ENCODE peak calls at places on chromosomes 13 and 19, in eight cellular contexts. One of them, this sample, is unnamed.

GRCh38 chr13:30039506-30039905 is 189.1 kb upstream of the UBL3 start:
- DNase-seq in ascending aorta: no peak
- DNase-seq in AG10803: no peak
- DNase-seq in GM23338: no peak
- DNase-seq in AG09309: no peak
- DNase-seq in AG04450: no peak
- DNase-seq in epithelial cell of esophagus: no peak
- DNase-seq in fibroblast of mammary gland: no peak
- DNase-seq in this sample: no peak

GRCh38 chr13:95874286-95874685 is 178.9 kb downstream of the UGGT2 start:
- DNase-seq in ascending aorta: no peak
- DNase-seq in AG10803: no peak
- DNase-seq in GM23338: no peak
- DNase-seq in AG09309: no peak
- DNase-seq in AG04450: no peak
- DNase-seq in epithelial cell of esophagus: peak
- DNase-seq in fibroblast of mammary gland: no peak
- DNase-seq in this sample: no peak

GRCh38 chr19:49589391-49589790 is 1.6 kb upstream of the PRR12 start:
- DNase-seq in ascending aorta: no peak
- DNase-seq in AG10803: no peak
- DNase-seq in GM23338: no peak
- DNase-seq in AG09309: no peak
- DNase-seq in AG04450: no peak
- DNase-seq in epithelial cell of esophagus: no peak
- DNase-seq in fibroblast of mammary gland: no peak
- DNase-seq in this sample: peak

GRCh38 chr13:64078025-64078424 is 2662.4 kb upstream of the PCDH20 start:
- DNase-seq in ascending aorta: no peak
- DNase-seq in AG10803: no peak
- DNase-seq in GM23338: no peak
- DNase-seq in AG09309: no peak
- DNase-seq in AG04450: no peak
- DNase-seq in epithelial cell of esophagus: no peak
- DNase-seq in fibroblast of mammary gland: no peak
- DNase-seq in this sample: no peak

GRCh38 chr19:50562996-50563395 is 5.2 kb downstream of the LRRC4B start:
- DNase-seq in ascending aorta: no peak
- DNase-seq in AG10803: no peak
- DNase-seq in GM23338: no peak
- DNase-seq in AG09309: no peak
- DNase-seq in AG04450: no peak
- DNase-seq in epithelial cell of esophagus: no peak
- DNase-seq in fibroblast of mammary gland: no peak
- DNase-seq in this sample: no peak

GRCh38 chr13:20703785-20704458 is 423 bp downstream of the IL17D start:
- DNase-seq in ascending aorta: peak
- DNase-seq in AG10803: peak
- DNase-seq in GM23338: peak
- DNase-seq in AG09309: no peak
- DNase-seq in AG04450: peak
- DNase-seq in epithelial cell of esophagus: peak
- DNase-seq in fibroblast of mammary gland: peak
- DNase-seq in this sample: peak

GRCh38 chr19:11418518-11419506 is at the start of gene RGL3:
- DNase-seq in ascending aorta: peak
- DNase-seq in AG10803: no peak
- DNase-seq in GM23338: peak
- DNase-seq in AG09309: no peak
- DNase-seq in AG04450: no peak
- DNase-seq in epithelial cell of esophagus: no peak
- DNase-seq in fibroblast of mammary gland: no peak
- DNase-seq in this sample: no peak

GRCh38 chr19:31334849-31335624 is 14.2 kb downstream of the TSHZ3 start:
- DNase-seq in ascending aorta: peak
- DNase-seq in AG10803: no peak
- DNase-seq in GM23338: no peak
- DNase-seq in AG09309: no peak
- DNase-seq in AG04450: no peak
- DNase-seq in epithelial cell of esophagus: peak
- DNase-seq in fibroblast of mammary gland: peak
- DNase-seq in this sample: peak

GRCh38 chr13:49667773-49668172 is 23.5 kb downstream of the EBPL start:
- DNase-seq in ascending aorta: no peak
- DNase-seq in AG10803: peak
- DNase-seq in GM23338: no peak
- DNase-seq in AG09309: no peak
- DNase-seq in AG04450: no peak
- DNase-seq in epithelial cell of esophagus: no peak
- DNase-seq in fibroblast of mammary gland: peak
- DNase-seq in this sample: peak

GRCh38 chr13:49641810-49642291 is 13.5 kb downstream of the ARL11 start:
- DNase-seq in ascending aorta: peak
- DNase-seq in AG10803: peak
- DNase-seq in GM23338: no peak
- DNase-seq in AG09309: peak
- DNase-seq in AG04450: peak
- DNase-seq in epithelial cell of esophagus: peak
- DNase-seq in fibroblast of mammary gland: peak
- DNase-seq in this sample: peak

GRCh38 chr19:47373246-47374240 is 24.4 kb downstream of the DHX34 start:
- DNase-seq in ascending aorta: no peak
- DNase-seq in AG10803: no peak
- DNase-seq in GM23338: no peak
- DNase-seq in AG09309: no peak
- DNase-seq in AG04450: no peak
- DNase-seq in epithelial cell of esophagus: no peak
- DNase-seq in fibroblast of mammary gland: no peak
- DNase-seq in this sample: no peak

GRCh38 chr13:94343243-94343585 is 136.3 kb downstream of the DCT start:
- DNase-seq in ascending aorta: peak
- DNase-seq in AG10803: no peak
- DNase-seq in GM23338: no peak
- DNase-seq in AG09309: no peak
- DNase-seq in AG04450: no peak
- DNase-seq in epithelial cell of esophagus: no peak
- DNase-seq in fibroblast of mammary gland: peak
- DNase-seq in this sample: peak

GRCh38 chr13:26041476-26041875 is 10.3 kb downstream of the SHISA2 start:
- DNase-seq in ascending aorta: no peak
- DNase-seq in AG10803: no peak
- DNase-seq in GM23338: no peak
- DNase-seq in AG09309: no peak
- DNase-seq in AG04450: no peak
- DNase-seq in epithelial cell of esophagus: no peak
- DNase-seq in fibroblast of mammary gland: no peak
- DNase-seq in this sample: no peak

DNA sequence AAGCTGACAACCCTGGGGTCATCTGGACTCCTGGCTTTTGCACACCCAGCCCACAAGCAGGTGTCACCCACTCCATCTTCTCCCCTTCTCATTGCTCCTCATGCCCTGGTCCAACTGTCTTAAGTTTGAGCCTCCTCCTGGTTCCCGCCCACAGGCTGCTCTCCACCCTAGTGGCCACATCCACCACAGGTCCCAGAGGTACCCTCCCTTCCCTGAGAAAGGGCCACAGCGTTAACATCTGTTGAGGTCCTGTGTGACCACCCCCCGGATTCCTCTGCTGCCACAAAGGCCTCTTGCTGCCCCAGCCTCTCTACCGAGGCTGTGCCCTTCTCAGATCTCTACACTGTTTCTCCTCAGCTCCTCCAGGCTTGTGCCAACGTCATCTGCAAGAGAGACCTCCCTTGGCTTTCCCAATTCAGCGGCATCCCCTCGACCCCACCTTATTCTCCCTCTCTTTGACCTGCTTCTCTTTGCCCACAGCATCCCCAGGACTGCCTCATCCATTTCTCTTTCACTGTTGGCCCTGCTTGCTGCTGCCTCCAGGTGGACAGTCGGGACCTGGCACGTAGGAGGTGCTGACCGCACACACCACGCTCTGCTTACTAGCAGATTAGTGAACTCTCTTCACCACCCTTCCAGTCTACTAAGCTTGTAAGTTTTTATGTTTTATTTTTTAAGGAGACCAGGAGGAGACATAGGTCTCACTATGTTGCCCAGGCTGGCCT is 33.3 kb downstream of the SUGP2 start:
- DNase-seq in ascending aorta: no peak
- DNase-seq in AG10803: peak
- DNase-seq in GM23338: peak
- DNase-seq in AG09309: no peak
- DNase-seq in AG04450: no peak
- DNase-seq in epithelial cell of esophagus: peak
- DNase-seq in fibroblast of mammary gland: peak
- DNase-seq in this sample: peak
- TF ChIP-seq CTCF in ascending aorta: no peak
- TF ChIP-seq CTCF in AG10803: peak
- TF ChIP-seq CTCF in GM23338: peak
- TF ChIP-seq CTCF in AG09309: peak
- TF ChIP-seq CTCF in AG04450: peak
- TF ChIP-seq CTCF in epithelial cell of esophagus: peak
- TF ChIP-seq CTCF in fibroblast of mammary gland: peak
- TF ChIP-seq CTCF in this sample: peak

GRCh38 chr19:55657004-55657747 is 2.3 kb downstream of the U2AF2 start:
- DNase-seq in ascending aorta: no peak
- DNase-seq in AG10803: no peak
- DNase-seq in GM23338: no peak
- DNase-seq in AG09309: no peak
- DNase-seq in AG04450: no peak
- DNase-seq in epithelial cell of esophagus: peak
- DNase-seq in fibroblast of mammary gland: peak
- DNase-seq in this sample: no peak
- H3K4me3 ChIP-seq in ascending aorta: peak
- H3K4me3 ChIP-seq in AG10803: peak
- H3K4me3 ChIP-seq in GM23338: peak
- H3K4me3 ChIP-seq in AG09309: peak
- H3K4me3 ChIP-seq in AG04450: peak
- H3K4me3 ChIP-seq in epithelial cell of esophagus: peak
- H3K4me3 ChIP-seq in fibroblast of mammary gland: peak
- H3K4me3 ChIP-seq in this sample: peak

GRCh38 chr19:2081873-2082810 is 14.0 kb downstream of the MOB3A start:
- DNase-seq in ascending aorta: no peak
- DNase-seq in AG10803: no peak
- DNase-seq in GM23338: no peak
- DNase-seq in AG09309: no peak
- DNase-seq in AG04450: no peak
- DNase-seq in epithelial cell of esophagus: no peak
- DNase-seq in fibroblast of mammary gland: no peak
- DNase-seq in this sample: no peak
- TF ChIP-seq CTCF in ascending aorta: no peak
- TF ChIP-seq CTCF in AG10803: no peak
- TF ChIP-seq CTCF in GM23338: no peak
- TF ChIP-seq CTCF in AG09309: no peak
- TF ChIP-seq CTCF in AG04450: no peak
- TF ChIP-seq CTCF in epithelial cell of esophagus: no peak
- TF ChIP-seq CTCF in fibroblast of mammary gland: no peak
- TF ChIP-seq CTCF in this sample: no peak

DNA sequence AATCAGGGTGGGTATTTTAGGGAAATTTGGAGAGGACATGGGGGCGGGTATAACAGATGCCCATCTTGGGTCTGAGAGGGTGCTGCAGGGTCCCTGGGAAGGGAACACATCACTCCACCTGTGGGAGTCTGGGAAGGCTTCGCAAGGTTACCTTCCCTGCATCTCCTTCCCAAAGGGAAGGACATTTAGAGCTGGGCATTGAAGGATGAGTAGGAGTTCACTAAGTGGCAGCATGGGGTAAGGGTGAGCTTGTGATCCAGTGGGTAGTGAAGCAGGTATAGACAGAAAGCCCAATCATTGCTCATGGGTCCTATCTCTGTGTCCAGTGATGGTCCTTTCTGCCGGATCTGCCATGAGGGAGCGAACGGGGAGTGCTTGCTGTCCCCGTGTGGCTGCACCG is 13.2 kb downstream of the MARCHF2 start:
- DNase-seq in ascending aorta: no peak
- DNase-seq in AG10803: no peak
- DNase-seq in GM23338: no peak
- DNase-seq in AG09309: no peak
- DNase-seq in AG04450: no peak
- DNase-seq in epithelial cell of esophagus: no peak
- DNase-seq in fibroblast of mammary gland: no peak
- DNase-seq in this sample: no peak
- H3K4me3 ChIP-seq in ascending aorta: no peak
- H3K4me3 ChIP-seq in AG10803: no peak
- H3K4me3 ChIP-seq in GM23338: no peak
- H3K4me3 ChIP-seq in AG09309: no peak
- H3K4me3 ChIP-seq in AG04450: no peak
- H3K4me3 ChIP-seq in epithelial cell of esophagus: no peak
- H3K4me3 ChIP-seq in fibroblast of mammary gland: no peak
- H3K4me3 ChIP-seq in this sample: no peak

GRCh38 chr13:71677114-71677513 is 189.9 kb downstream of the DACH1 start:
- DNase-seq in ascending aorta: no peak
- DNase-seq in AG10803: no peak
- DNase-seq in GM23338: no peak
- DNase-seq in AG09309: no peak
- DNase-seq in AG04450: no peak
- DNase-seq in epithelial cell of esophagus: no peak
- DNase-seq in fibroblast of mammary gland: no peak
- DNase-seq in this sample: no peak

GRCh38 chr13:71674776-71675352 is 192.1 kb downstream of the DACH1 start:
- DNase-seq in ascending aorta: no peak
- DNase-seq in AG10803: no peak
- DNase-seq in GM23338: peak
- DNase-seq in AG09309: no peak
- DNase-seq in AG04450: no peak
- DNase-seq in epithelial cell of esophagus: no peak
- DNase-seq in fibroblast of mammary gland: no peak
- DNase-seq in this sample: no peak

GRCh38 chr13:71672527-71672926 is 194.5 kb downstream of the DACH1 start:
- DNase-seq in ascending aorta: no peak
- DNase-seq in AG10803: no peak
- DNase-seq in GM23338: peak
- DNase-seq in AG09309: no peak
- DNase-seq in AG04450: no peak
- DNase-seq in epithelial cell of esophagus: no peak
- DNase-seq in fibroblast of mammary gland: no peak
- DNase-seq in this sample: peak
- TF ChIP-seq CTCF in ascending aorta: no peak
- TF ChIP-seq CTCF in AG10803: no peak
- TF ChIP-seq CTCF in GM23338: peak
- TF ChIP-seq CTCF in AG09309: no peak
- TF ChIP-seq CTCF in AG04450: peak
- TF ChIP-seq CTCF in epithelial cell of esophagus: no peak
- TF ChIP-seq CTCF in fibroblast of mammary gland: no peak
- TF ChIP-seq CTCF in this sample: peak

GRCh38 chr19:55216461-55217198 is 7.3 kb upstream of the PTPRH start:
- DNase-seq in ascending aorta: peak
- DNase-seq in AG10803: peak
- DNase-seq in GM23338: peak
- DNase-seq in AG09309: peak
- DNase-seq in AG04450: peak
- DNase-seq in epithelial cell of esophagus: peak
- DNase-seq in fibroblast of mammary gland: peak
- DNase-seq in this sample: peak
- H3K4me3 ChIP-seq in ascending aorta: peak
- H3K4me3 ChIP-seq in AG10803: peak
- H3K4me3 ChIP-seq in GM23338: peak
- H3K4me3 ChIP-seq in AG09309: peak
- H3K4me3 ChIP-seq in AG04450: peak
- H3K4me3 ChIP-seq in epithelial cell of esophagus: peak
- H3K4me3 ChIP-seq in fibroblast of mammary gland: peak
- H3K4me3 ChIP-seq in this sample: peak

This sample was measured in choroid plexus epithelial cell.